ENCODE peak calls at places on chromosomes 5 and 9, in nine cellular contexts. T is astrocyte of the spinal cord, Y is colonic mucosa, H is fibroblast of mammary gland, B is ovary, S is HepG2, U is psoas muscle, M is PC-3, C is pancreas. W is an unnamed sample.

GRCh38 chr5:116703923-116704322 is 129.3 kb upstream of the SEMA6A start:
- DNase-seq in T (no peak), Y (no peak), H (no peak), B (no peak), S (no peak), U (no peak), M (no peak), C (no peak), W (no peak)

GRCh38 chr5:150067405-150067960 is 18.9 kb downstream of the CSF1R start:
- DNase-seq in T (no peak), Y (no peak), H (no peak), B (peak), S (no peak), U (no peak), M (no peak), C (no peak), W (no peak)

GRCh38 chr9:131845286-131846011 is 105.6 kb upstream of the RAPGEF1 start:
- DNase-seq in T (no peak), Y (no peak), H (no peak), B (no peak), S (no peak), U (no peak), M (no peak), C (no peak), W (no peak)

GRCh38 chr9:105647595-105648349 is 14.5 kb upstream of the TAL2 start:
- DNase-seq in T (no peak), Y (no peak), H (no peak), B (peak), S (no peak), U (no peak), M (no peak), C (no peak), W (no peak)

GRCh38 chr5:81789033-81789432 is 38.1 kb upstream of the SSBP2 start:
- DNase-seq in T (peak), Y (no peak), H (peak), B (no peak), S (no peak), U (no peak), M (peak), C (no peak), W (no peak)

GRCh38 chr9:74963043-74963442 is 10.3 kb upstream of the C9orf40 start:
- DNase-seq in T (no peak), Y (no peak), H (no peak), B (no peak), S (no peak), U (no peak), M (no peak), C (no peak), W (no peak)

GRCh38 chr9:126985870-126986498 is 71.4 kb downstream of the RALGPS1 start:
- DNase-seq in T (peak), Y (peak), H (peak), B (no peak), S (peak), U (peak), M (peak), C (no peak), W (peak)

GRCh38 chr9:136107155-136107952 is 11.3 kb downstream of the TMEM250 start:
- DNase-seq in T (no peak), Y (peak), H (no peak), B (no peak), S (no peak), U (no peak), M (no peak), C (no peak), W (no peak)

GRCh38 chr9:118570076-118570475 is 799.2 kb downstream of the BRINP1 start:
- DNase-seq in T (no peak), Y (no peak), H (no peak), B (no peak), S (no peak), U (no peak), M (no peak), C (no peak), W (no peak)

GRCh38 chr5:141040763-141041426 is 10.3 kb upstream of the PCDHB1 start:
- DNase-seq in T (peak), Y (peak), H (peak), B (peak), S (peak), U (peak), M (peak), C (peak), W (peak)

GRCh38 chr9:121194730-121195129 is 6.9 kb downstream of the RAB14 start:
- DNase-seq in T (no peak), Y (no peak), H (no peak), B (no peak), S (no peak), U (no peak), M (no peak), C (no peak), W (no peak)

GRCh38 chr9:23447166-23447565 is 378.9 kb downstream of the ELAVL2 start:
- DNase-seq in T (no peak), Y (no peak), H (no peak), B (no peak), S (no peak), U (no peak), M (no peak), C (no peak), W (no peak)

GRCh38 chr9:123555612-123556011 is 199.6 kb downstream of the CRB2 start:
- DNase-seq in T (no peak), Y (no peak), H (no peak), B (no peak), S (no peak), U (no peak), M (no peak), C (no peak), W (no peak)

GRCh38 chr5:67246108-67246507 is 49.5 kb upstream of the CD180 start:
- DNase-seq in T (peak), Y (peak), H (peak), B (no peak), S (peak), U (no peak), M (peak), C (no peak), W (peak)

GRCh38 chr5:56257010-56257409 is 23.9 kb upstream of the ANKRD55 start:
- DNase-seq in T (no peak), Y (no peak), H (no peak), B (no peak), S (no peak), U (no peak), M (no peak), C (no peak), W (no peak)

GRCh38 chr9:116207371-116208111 is 54.0 kb downstream of the PAPPA start:
- DNase-seq in T (no peak), Y (no peak), H (no peak), B (no peak), S (no peak), U (no peak), M (no peak), C (no peak), W (no peak)

GRCh38 chr5:179080724-179081123 is 20.6 kb downstream of the ZNF354C start:
- DNase-seq in T (no peak), Y (no peak), H (no peak), B (no peak), S (no peak), U (no peak), M (no peak), C (no peak), W (no peak)

GRCh38 chr5:179079165-179079987 is 19.2 kb downstream of the ZNF354C start:
- DNase-seq in T (peak), Y (no peak), H (no peak), B (no peak), S (no peak), U (no peak), M (no peak), C (no peak), W (no peak)
- H3K4me3 ChIP-seq in T (no peak), Y (no peak), H (no peak), B (no peak), S (no peak), U (no peak), M (no peak), C (no peak), W (no peak)

GRCh38 chr5:74454263-74455030 is 186.1 kb downstream of the ENC1 start:
- DNase-seq in T (no peak), Y (no peak), H (no peak), B (no peak), S (no peak), U (no peak), M (no peak), C (no peak), W (no peak)
- TF ChIP-seq CTCF in T (no peak), Y (no peak), H (no peak), B (no peak), S (no peak), U (no peak), M (no peak), C (no peak), W (no peak)

DNA sequence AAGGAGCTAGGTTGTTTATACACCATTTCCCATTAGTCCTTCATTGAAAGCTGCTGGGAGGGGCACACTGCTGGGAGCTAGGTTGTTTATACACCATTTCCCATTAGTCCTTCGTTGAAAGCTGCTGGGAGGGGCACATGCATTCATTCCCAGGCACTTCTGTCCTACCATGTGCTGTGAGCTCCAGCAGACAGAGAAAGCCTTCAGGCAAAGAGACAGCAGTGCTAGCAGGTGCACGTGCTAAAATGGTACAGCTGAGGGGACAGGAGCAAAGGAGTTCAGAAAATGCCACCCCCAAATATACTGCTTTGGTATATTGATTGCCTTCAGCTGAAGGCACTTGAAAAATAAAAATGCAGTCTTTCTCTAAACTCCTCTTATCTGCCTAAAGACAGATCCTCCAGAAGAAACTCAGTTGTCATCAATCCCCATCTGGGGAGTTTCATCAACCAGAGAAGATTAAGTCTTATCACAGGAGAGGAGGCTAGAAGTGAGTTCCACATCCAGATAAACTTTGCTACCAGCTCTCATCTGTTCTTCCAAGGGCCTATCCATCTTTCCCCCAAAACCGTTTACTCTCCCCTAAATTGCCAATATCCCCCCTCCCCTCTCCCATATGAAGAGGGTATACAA is 27.7 kb upstream of the DAPK1 start:
- DNase-seq in T (no peak), Y (no peak), H (no peak), B (no peak), S (no peak), U (no peak), M (no peak), C (no peak), W (no peak)
- H3K4me3 ChIP-seq in T (no peak), Y (no peak), H (no peak), B (no peak), S (no peak), U (no peak), M (no peak), C (no peak), W (no peak)

GRCh38 chr5:115389799-115390382 is 93.4 kb upstream of the CCDC112 start:
- DNase-seq in T (no peak), Y (no peak), H (no peak), B (no peak), S (no peak), U (no peak), M (no peak), C (peak), W (no peak)
- TF ChIP-seq CTCF in T (no peak), Y (no peak), H (no peak), B (no peak), S (peak), U (no peak), M (peak), C (no peak), W (peak)

GRCh38 chr9:129383005-129383414 is 204.9 kb upstream of the IER5L start:
- DNase-seq in T (no peak), Y (peak), H (no peak), B (no peak), S (no peak), U (peak), M (peak), C (peak), W (no peak)

GRCh38 chr9:129380961-129381401 is 202.9 kb upstream of the IER5L start:
- DNase-seq in T (no peak), Y (no peak), H (no peak), B (no peak), S (no peak), U (no peak), M (no peak), C (no peak), W (no peak)

GRCh38 chr9:129383415-129384088 is 205.5 kb upstream of the IER5L start:
- DNase-seq in T (peak), Y (peak), H (peak), B (peak), S (no peak), U (peak), M (peak), C (peak), W (peak)

GRCh38 chr9:129381481-129381957 is 203.5 kb upstream of the IER5L start:
- DNase-seq in T (no peak), Y (no peak), H (no peak), B (no peak), S (no peak), U (no peak), M (no peak), C (peak), W (no peak)

DNA sequence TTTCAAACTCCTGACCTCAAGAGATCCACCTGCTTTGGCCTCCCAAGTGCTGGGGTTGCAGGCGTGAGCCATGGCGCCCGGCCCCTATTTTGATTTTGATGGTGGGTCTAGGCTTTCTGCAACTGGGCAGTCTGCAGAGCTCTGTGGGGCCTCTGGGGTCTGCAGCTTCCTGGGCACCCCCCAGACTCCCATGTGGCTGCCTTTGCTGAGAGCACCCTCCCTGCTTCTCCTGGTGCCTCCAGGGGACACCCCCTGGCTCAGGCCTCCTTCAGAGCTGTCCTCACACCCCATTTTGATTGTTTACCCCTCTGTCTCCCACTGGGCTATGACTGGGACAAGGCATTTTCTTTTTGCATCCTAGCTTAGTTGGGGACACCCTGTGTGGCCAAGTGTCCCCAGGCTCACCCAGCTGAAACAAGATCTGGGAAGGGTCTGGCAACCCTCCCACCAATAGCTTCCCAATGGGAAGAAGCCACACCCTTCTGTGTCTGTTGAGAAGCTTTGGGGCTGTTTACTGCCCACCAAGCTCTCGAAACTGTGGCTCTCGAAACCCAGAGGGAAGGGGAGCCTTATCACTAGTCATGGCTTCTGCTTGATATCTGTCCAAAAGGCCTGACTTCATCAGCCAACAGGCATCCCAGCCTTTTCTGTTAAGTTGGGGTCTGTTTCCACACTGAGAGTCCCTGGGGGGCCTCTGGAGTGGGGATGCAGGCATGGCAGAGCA is 204.4 kb upstream of the IER5L start:
- DNase-seq in T (no peak), Y (no peak), H (no peak), B (no peak), S (no peak), U (no peak), M (no peak), C (peak), W (no peak)
- H3K4me3 ChIP-seq in T (no peak), Y (peak), H (no peak), B (no peak), S (no peak), U (peak), M (peak), C (no peak), W (no peak)

DNA sequence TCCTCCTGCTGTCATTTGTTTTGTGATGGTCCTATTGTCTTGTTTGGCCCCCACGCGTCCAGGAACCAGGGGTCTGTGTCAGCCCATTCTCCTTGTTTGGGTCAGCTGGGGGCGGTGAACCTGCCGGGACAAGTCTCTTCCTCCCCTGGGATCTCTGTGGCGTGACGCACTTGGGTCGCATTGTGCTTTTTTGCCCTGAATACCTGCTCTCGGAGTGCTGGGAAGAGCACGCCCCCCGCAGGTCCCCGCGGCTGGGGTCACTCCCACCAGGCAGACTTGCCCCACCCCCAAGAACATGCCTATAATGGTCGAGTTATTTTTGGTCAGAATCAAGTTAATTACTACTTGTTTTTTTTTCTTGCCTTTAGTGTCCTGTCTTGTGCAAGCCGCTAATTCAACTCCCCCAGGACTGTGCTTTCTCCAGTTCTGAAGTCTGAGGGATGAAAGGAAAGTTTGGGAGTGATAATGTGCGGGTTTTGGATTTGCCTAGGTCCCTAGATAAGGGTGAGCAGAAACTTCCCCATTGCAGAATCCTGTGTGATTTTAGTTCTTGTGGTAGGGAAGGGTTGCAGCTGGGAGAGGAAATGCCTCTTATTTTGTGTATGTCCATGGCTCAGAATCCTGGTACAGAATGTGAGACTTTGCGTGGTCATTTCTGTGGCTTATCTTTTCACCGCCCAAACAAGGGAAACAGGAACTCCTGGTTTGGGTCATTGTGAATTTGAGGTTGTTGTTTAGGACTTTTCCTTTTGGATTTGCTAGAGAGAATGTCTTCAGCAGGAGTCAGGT is 791 bp downstream of the ACER2 start:
- DNase-seq in T (no peak), Y (peak), H (peak), B (peak), S (peak), U (peak), M (peak), C (peak), W (no peak)
- TF ChIP-seq CTCF in T (no peak), Y (no peak), H (no peak), B (no peak), S (peak), U (no peak), M (no peak), C (no peak), W (no peak)

GRCh38 chr9:16718296-16718695 is 152.2 kb downstream of the BNC2 start:
- DNase-seq in T (no peak), Y (no peak), H (peak), B (no peak), S (no peak), U (no peak), M (no peak), C (no peak), W (no peak)
- H3K4me3 ChIP-seq in T (no peak), Y (no peak), H (no peak), B (no peak), S (no peak), U (no peak), M (no peak), C (no peak), W (no peak)

GRCh38 chr5:1270426-1270825 is 24.4 kb downstream of the TERT start:
- DNase-seq in T (no peak), Y (no peak), H (no peak), B (no peak), S (no peak), U (no peak), M (no peak), C (peak), W (no peak)

GRCh38 chr5:1268056-1268455 is 26.8 kb downstream of the TERT start:
- DNase-seq in T (no peak), Y (no peak), H (no peak), B (no peak), S (no peak), U (no peak), M (no peak), C (peak), W (no peak)

GRCh38 chr5:1266791-1267190 is 28.1 kb downstream of the TERT start:
- DNase-seq in T (no peak), Y (no peak), H (no peak), B (no peak), S (no peak), U (no peak), M (no peak), C (peak), W (no peak)

GRCh38 chr5:1270933-1271914 is 23.6 kb downstream of the TERT start:
- DNase-seq in T (no peak), Y (no peak), H (no peak), B (no peak), S (no peak), U (no peak), M (no peak), C (peak), W (no peak)

DNA sequence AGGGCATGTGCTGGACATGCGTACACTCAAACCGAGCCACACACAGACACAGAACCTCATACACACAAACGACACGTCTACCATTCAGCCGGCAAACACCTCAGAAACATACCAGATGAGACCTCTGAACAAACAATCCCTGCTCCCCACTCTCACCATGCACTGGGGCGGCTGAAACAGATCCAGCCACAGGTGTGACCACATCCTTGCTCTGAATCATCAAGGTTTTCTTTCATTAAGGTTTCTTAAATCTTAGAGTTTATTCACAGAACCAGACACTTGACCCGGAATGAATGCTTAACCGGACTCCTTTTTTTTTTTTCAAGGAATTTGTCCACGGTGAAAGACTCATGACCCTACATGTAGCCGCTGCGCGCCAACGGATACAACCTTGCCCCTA is 26.2 kb downstream of the TERT start:
- DNase-seq in T (no peak), Y (no peak), H (no peak), B (no peak), S (no peak), U (no peak), M (no peak), C (no peak), W (no peak)
- TF ChIP-seq CTCF in T (no peak), Y (no peak), H (no peak), B (no peak), S (no peak), U (no peak), M (no peak), C (no peak), W (no peak)

W was measured in HFF-Myc.